ENCODE peak calls at places on chromosomes 12 and 14, in six cellular contexts. One of them, this sample, is unnamed.

GRCh38 chr14:64465856-64466554 is 706 bp downstream of the AKAP5 start:
- DNase-seq in tibial nerve: no peak
- DNase-seq in AG04449: no peak
- DNase-seq in heart right ventricle: peak; percentile 25
- DNase-seq in spleen: no peak
- DNase-seq in GM06990: no peak
- DNase-seq in this sample: peak; percentile 52

GRCh38 chr12:28132398-28132797 is 57.9 kb upstream of the CCDC91 start:
- DNase-seq in heart right ventricle: no peak
- DNase-seq in AG04449: no peak
- DNase-seq in GM06990: no peak
- DNase-seq in tibial nerve: no peak
- DNase-seq in spleen: no peak
- DNase-seq in this sample: no peak

GRCh38 chr14:69693145-69693544 is 73.8 kb upstream of the SRSF5 start:
- DNase-seq in AG04449: no peak
- DNase-seq in GM06990: peak; percentile 70
- DNase-seq in heart right ventricle: no peak
- DNase-seq in spleen: peak; percentile 81
- DNase-seq in tibial nerve: no peak
- DNase-seq in this sample: no peak

GRCh38 chr14:31263485-31264133 is 56.0 kb upstream of the HECTD1 start:
- DNase-seq in heart right ventricle: peak; percentile 17
- DNase-seq in GM06990: no peak
- DNase-seq in AG04449: peak; percentile 100
- DNase-seq in tibial nerve: no peak
- DNase-seq in spleen: no peak
- DNase-seq in this sample: no peak

GRCh38 chr12:77847665-77848431 is 17.2 kb downstream of the NAV3 start:
- DNase-seq in heart right ventricle: no peak
- DNase-seq in spleen: no peak
- DNase-seq in GM06990: peak; percentile 27
- DNase-seq in AG04449: peak; percentile 81
- DNase-seq in tibial nerve: no peak
- DNase-seq in this sample: no peak

GRCh38 chr12:25102402-25102801 is 92.6 kb downstream of the DNAI7 start:
- DNase-seq in AG04449: no peak
- DNase-seq in tibial nerve: no peak
- DNase-seq in spleen: no peak
- DNase-seq in GM06990: no peak
- DNase-seq in heart right ventricle: no peak
- DNase-seq in this sample: no peak

GRCh38 chr14:104898195-104898558 is 26.5 kb upstream of the PLD4 start:
- DNase-seq in heart right ventricle: no peak
- DNase-seq in GM06990: no peak
- DNase-seq in AG04449: no peak
- DNase-seq in tibial nerve: no peak
- DNase-seq in spleen: no peak
- DNase-seq in this sample: no peak

GRCh38 chr14:68546839-68547238 is 246.0 kb downstream of the ZFP36L1 start:
- DNase-seq in heart right ventricle: no peak
- DNase-seq in AG04449: peak; percentile 59
- DNase-seq in tibial nerve: no peak
- DNase-seq in spleen: no peak
- DNase-seq in GM06990: no peak
- DNase-seq in this sample: no peak

GRCh38 chr14:35369701-35370191 is 34.8 kb downstream of the NFKBIA start:
- DNase-seq in tibial nerve: no peak
- DNase-seq in AG04449: no peak
- DNase-seq in GM06990: no peak
- DNase-seq in spleen: peak; percentile 80
- DNase-seq in heart right ventricle: no peak
- DNase-seq in this sample: no peak

GRCh38 chr12:117188961-117189724 is 1.1 kb downstream of the FBXO21 start:
- DNase-seq in heart right ventricle: peak; percentile 13
- DNase-seq in GM06990: no peak
- DNase-seq in spleen: no peak
- DNase-seq in AG04449: peak; percentile 10
- DNase-seq in tibial nerve: no peak
- DNase-seq in this sample: peak; percentile 41

GRCh38 chr12:96831346-96831745 is 75.7 kb upstream of the NEDD1 start:
- DNase-seq in tibial nerve: no peak
- DNase-seq in spleen: no peak
- DNase-seq in GM06990: no peak
- DNase-seq in heart right ventricle: no peak
- DNase-seq in AG04449: no peak
- DNase-seq in this sample: no peak

GRCh38 chr12:91249059-91250055 is 66.7 kb upstream of the DCN start:
- DNase-seq in heart right ventricle: no peak
- DNase-seq in tibial nerve: no peak
- DNase-seq in GM06990: no peak
- DNase-seq in AG04449: no peak
- DNase-seq in spleen: no peak
- DNase-seq in this sample: no peak

GRCh38 chr12:120079352-120080042 is 37.1 kb downstream of the RAB35 start:
- DNase-seq in heart right ventricle: no peak
- DNase-seq in tibial nerve: no peak
- DNase-seq in GM06990: no peak
- DNase-seq in AG04449: no peak
- DNase-seq in spleen: peak; percentile 54
- DNase-seq in this sample: no peak

GRCh38 chr12:46276756-46277155 is 7.9 kb upstream of the SLC38A1 start:
- DNase-seq in AG04449: no peak
- DNase-seq in GM06990: no peak
- DNase-seq in tibial nerve: no peak
- DNase-seq in spleen: no peak
- DNase-seq in heart right ventricle: no peak
- DNase-seq in this sample: no peak

GRCh38 chr12:130702966-130703732 is 12.9 kb downstream of the RIMBP2 start:
- DNase-seq in GM06990: no peak
- DNase-seq in spleen: no peak
- DNase-seq in tibial nerve: no peak
- DNase-seq in heart right ventricle: no peak
- DNase-seq in AG04449: no peak
- DNase-seq in this sample: peak; percentile 24

GRCh38 chr14:49950275-49951250 is 57.7 kb downstream of the ARF6 start:
- DNase-seq in AG04449: no peak
- DNase-seq in heart right ventricle: no peak
- DNase-seq in spleen: no peak
- DNase-seq in tibial nerve: no peak
- DNase-seq in GM06990: no peak
- DNase-seq in this sample: no peak

GRCh38 chr12:78887008-78887407 is 22.4 kb downstream of the SYT1 start:
- DNase-seq in GM06990: no peak
- DNase-seq in spleen: no peak
- DNase-seq in AG04449: no peak
- DNase-seq in heart right ventricle: no peak
- DNase-seq in tibial nerve: no peak
- DNase-seq in this sample: no peak

GRCh38 chr12:123141615-123142517 is 9.0 kb downstream of the PITPNM2 start:
- DNase-seq in AG04449: peak; percentile 40
- DNase-seq in spleen: no peak
- DNase-seq in tibial nerve: no peak
- DNase-seq in GM06990: no peak
- DNase-seq in heart right ventricle: peak; percentile 62
- DNase-seq in this sample: no peak

GRCh38 chr12:92185052-92185451 is 39.4 kb upstream of the BTG1 start:
- DNase-seq in AG04449: no peak
- DNase-seq in tibial nerve: no peak
- DNase-seq in GM06990: peak; percentile 61
- DNase-seq in spleen: no peak
- DNase-seq in heart right ventricle: no peak
- DNase-seq in this sample: no peak

GRCh38 chr14:101359221-101360044 is 201.9 kb upstream of the DIO3 start:
- DNase-seq in AG04449: no peak
- DNase-seq in spleen: peak; percentile 57
- DNase-seq in tibial nerve: peak; percentile 54
- DNase-seq in heart right ventricle: no peak
- DNase-seq in GM06990: no peak
- DNase-seq in this sample: no peak

GRCh38 chr12:69129564-69129963 is 109.8 kb upstream of the CPSF6 start:
- DNase-seq in GM06990: no peak
- DNase-seq in heart right ventricle: no peak
- DNase-seq in AG04449: no peak
- DNase-seq in tibial nerve: no peak
- DNase-seq in spleen: no peak
- DNase-seq in this sample: no peak

GRCh38 chr12:25497021-25497420 is 56.1 kb downstream of the LMNTD1 start:
- DNase-seq in spleen: no peak
- DNase-seq in heart right ventricle: peak; percentile 4
- DNase-seq in AG04449: no peak
- DNase-seq in GM06990: no peak
- DNase-seq in tibial nerve: no peak
- DNase-seq in this sample: no peak

GRCh38 chr12:72017054-72017651 is 78.5 kb downstream of the TPH2 start:
- DNase-seq in AG04449: peak; percentile 14
- DNase-seq in GM06990: peak; percentile 28
- DNase-seq in tibial nerve: peak; percentile 47
- DNase-seq in spleen: peak; percentile 77
- DNase-seq in heart right ventricle: peak; percentile 41
- DNase-seq in this sample: peak; percentile 26

GRCh38 chr14:57390806-57391562 is 598 bp downstream of the NAA30 start:
- DNase-seq in heart right ventricle: peak; percentile 4
- DNase-seq in AG04449: no peak
- DNase-seq in GM06990: peak; percentile 74
- DNase-seq in spleen: peak; percentile 92
- DNase-seq in tibial nerve: no peak
- DNase-seq in this sample: peak; percentile 25

GRCh38 chr12:67989184-67989965 is at the start of gene IFNG-AS1:
- DNase-seq in spleen: no peak
- DNase-seq in AG04449: no peak
- DNase-seq in tibial nerve: no peak
- DNase-seq in heart right ventricle: no peak
- DNase-seq in GM06990: peak; percentile 30
- DNase-seq in this sample: no peak

GRCh38 chr14:62689741-62690140 is 355.5 kb downstream of the KCNH5 start:
- DNase-seq in heart right ventricle: no peak
- DNase-seq in spleen: no peak
- DNase-seq in AG04449: no peak
- DNase-seq in GM06990: no peak
- DNase-seq in tibial nerve: no peak
- DNase-seq in this sample: no peak

GRCh38 chr14:74468513-74468912 is 24.6 kb downstream of the NPC2 start:
- DNase-seq in AG04449: no peak
- DNase-seq in GM06990: no peak
- DNase-seq in heart right ventricle: no peak
- DNase-seq in spleen: no peak
- DNase-seq in tibial nerve: no peak
- DNase-seq in this sample: no peak

GRCh38 chr14:76867536-76868452 is 41.6 kb downstream of the LRRC74A start:
- DNase-seq in spleen: peak; percentile 91
- DNase-seq in GM06990: peak; percentile 39
- DNase-seq in heart right ventricle: no peak
- DNase-seq in tibial nerve: no peak
- DNase-seq in AG04449: no peak
- DNase-seq in this sample: no peak

GRCh38 chr14:60553855-60554254 is 44.9 kb downstream of the SIX6 start:
- DNase-seq in spleen: no peak
- DNase-seq in heart right ventricle: no peak
- DNase-seq in GM06990: no peak
- DNase-seq in AG04449: no peak
- DNase-seq in tibial nerve: no peak
- DNase-seq in this sample: no peak

GRCh38 chr12:9707864-9708808 is 24.8 kb downstream of the CLECL1 start:
- DNase-seq in heart right ventricle: peak; percentile 50
- DNase-seq in spleen: peak; percentile 80
- DNase-seq in tibial nerve: no peak
- DNase-seq in AG04449: no peak
- DNase-seq in GM06990: no peak
- DNase-seq in this sample: no peak

GRCh38 chr12:76018111-76018510 is 13.5 kb downstream of the PHLDA1 start:
- DNase-seq in tibial nerve: no peak
- DNase-seq in GM06990: no peak
- DNase-seq in AG04449: no peak
- DNase-seq in heart right ventricle: peak; percentile 72
- DNase-seq in spleen: no peak
- DNase-seq in this sample: no peak

DNA sequence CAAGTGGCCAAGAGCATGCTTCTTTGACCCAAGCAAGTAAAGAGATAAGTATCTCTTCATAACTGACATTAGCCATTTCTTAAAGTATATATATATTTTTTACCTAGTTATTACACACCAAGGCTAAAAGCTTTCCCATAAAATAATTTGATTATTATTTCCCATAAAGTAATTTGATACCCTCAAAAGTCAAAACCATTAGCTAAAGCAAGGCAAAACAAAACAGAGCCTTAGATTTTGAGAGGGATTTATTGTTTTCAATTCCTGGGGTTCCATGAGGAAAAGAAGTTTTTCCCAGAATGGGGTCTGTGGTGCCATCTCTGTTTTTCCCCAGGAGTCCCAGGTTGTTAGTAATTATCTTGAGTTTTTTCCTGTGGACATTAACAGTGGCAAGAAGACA is 125.5 kb upstream of the NUDT4 start:
- DNase-seq in heart right ventricle: no peak
- DNase-seq in GM06990: no peak
- DNase-seq in AG04449: no peak
- DNase-seq in tibial nerve: no peak
- DNase-seq in spleen: no peak
- DNase-seq in this sample: no peak
- TF ChIP-seq CTCF in heart right ventricle: no peak
- TF ChIP-seq CTCF in GM06990: no peak
- TF ChIP-seq CTCF in AG04449: no peak
- TF ChIP-seq CTCF in tibial nerve: no peak
- TF ChIP-seq CTCF in spleen: no peak
- TF ChIP-seq CTCF in this sample: no peak

GRCh38 chr14:51219473-51220448 is 20.3 kb upstream of the TMX1 start:
- DNase-seq in spleen: no peak
- DNase-seq in GM06990: no peak
- DNase-seq in tibial nerve: no peak
- DNase-seq in heart right ventricle: no peak
- DNase-seq in AG04449: no peak
- DNase-seq in this sample: no peak
- TF ChIP-seq CTCF in spleen: no peak
- TF ChIP-seq CTCF in GM06990: peak; percentile 68
- TF ChIP-seq CTCF in tibial nerve: peak; percentile 57
- TF ChIP-seq CTCF in heart right ventricle: peak; percentile 71
- TF ChIP-seq CTCF in AG04449: peak; percentile 31
- TF ChIP-seq CTCF in this sample: peak; percentile 74

GRCh38 chr12:118855858-118856257 is 125.5 kb upstream of the SRRM4 start:
- DNase-seq in heart right ventricle: no peak
- DNase-seq in spleen: no peak
- DNase-seq in AG04449: no peak
- DNase-seq in GM06990: no peak
- DNase-seq in tibial nerve: no peak
- DNase-seq in this sample: no peak

GRCh38 chr12:118850244-118850825 is 131.0 kb upstream of the SRRM4 start:
- DNase-seq in GM06990: no peak
- DNase-seq in heart right ventricle: no peak
- DNase-seq in tibial nerve: no peak
- DNase-seq in AG04449: no peak
- DNase-seq in spleen: no peak
- DNase-seq in this sample: no peak

GRCh38 chr12:118853634-118854033 is 127.7 kb upstream of the SRRM4 start:
- DNase-seq in AG04449: no peak
- DNase-seq in heart right ventricle: no peak
- DNase-seq in tibial nerve: no peak
- DNase-seq in GM06990: no peak
- DNase-seq in spleen: no peak
- DNase-seq in this sample: no peak
- TF ChIP-seq CTCF in AG04449: no peak
- TF ChIP-seq CTCF in heart right ventricle: peak; percentile 29
- TF ChIP-seq CTCF in tibial nerve: no peak
- TF ChIP-seq CTCF in GM06990: no peak
- TF ChIP-seq CTCF in spleen: no peak
- TF ChIP-seq CTCF in this sample: no peak

GRCh38 chr14:91439345-91439744 is 21.7 kb upstream of the CCDC88C start:
- DNase-seq in heart right ventricle: no peak
- DNase-seq in tibial nerve: no peak
- DNase-seq in AG04449: no peak
- DNase-seq in spleen: no peak
- DNase-seq in GM06990: no peak
- DNase-seq in this sample: no peak
- TF ChIP-seq CTCF in heart right ventricle: no peak
- TF ChIP-seq CTCF in tibial nerve: no peak
- TF ChIP-seq CTCF in AG04449: no peak
- TF ChIP-seq CTCF in spleen: no peak
- TF ChIP-seq CTCF in GM06990: no peak
- TF ChIP-seq CTCF in this sample: no peak

This sample was measured in mesothelial cell of epicardium.